ENCODE peak calls at places on chromosome 1, in six cellular contexts. N is CD8-positive, alpha-beta memory T cell; S is AG08395; G is iPS-NIHi11; B is iris pigment epithelial cell; U is H1. K is an unnamed sample.

GRCh38 chr1:19511117-19511516 is 25.8 kb upstream of the CAPZB start:
- DNase-seq in N (no peak), S (no peak), G (no peak), B (peak; percentile 34), U (no peak), K (no peak)

GRCh38 chr1:180428782-180429695 is 73.3 kb downstream of the ACBD6 start:
- DNase-seq in N (no peak), S (no peak), G (no peak), B (no peak), U (no peak), K (no peak)

GRCh38 chr1:242004751-242005495 is 6.0 kb upstream of the MAP1LC3C start:
- DNase-seq in N (no peak), S (no peak), G (no peak), B (peak; percentile 8), U (no peak), K (no peak)

GRCh38 chr1:236041899-236042618 is 22.8 kb downstream of the NID1 start:
- DNase-seq in N (no peak), S (no peak), G (no peak), B (no peak), U (no peak), K (no peak)

GRCh38 chr1:186782791-186783190 is 46.0 kb upstream of the PLA2G4A start:
- DNase-seq in N (no peak), S (no peak), G (no peak), B (peak; percentile 77), U (no peak), K (no peak)

GRCh38 chr1:38004284-38005101 is 821 bp downstream of the FHL3 start:
- DNase-seq in N (no peak), S (no peak), G (no peak), B (no peak), U (peak; percentile 53), K (no peak)

GRCh38 chr1:93705897-93706500 is 24.4 kb upstream of the BCAR3 start:
- DNase-seq in N (no peak), S (no peak), G (no peak), B (no peak), U (no peak), K (no peak)

GRCh38 chr1:99558539-99558938 is 87.4 kb upstream of the PALMD start:
- DNase-seq in N (no peak), S (no peak), G (no peak), B (peak; percentile 75), U (no peak), K (no peak)

GRCh38 chr1:15060104-15060503 is 93.4 kb upstream of the TMEM51 start:
- DNase-seq in N (no peak), S (no peak), G (peak; percentile 38), B (no peak), U (no peak), K (no peak)

K was measured in HFF-Myc.